ENCODE peak calls at places on chromosomes 1 and 21, in ten cellular contexts. A is neural progenitor cell; L is uterus; S is body of pancreas; V is SJSA1; N is CD4-positive, CD25-positive, alpha-beta regulatory T cell; K is transverse colon; U is NB4; W is A549; F is lung. Z is an unnamed sample.

GRCh38 chr1:39539252-39539790 is 37.3 kb downstream of the PABPC4 start:
- DNase-seq in W (peak), N (peak), K (peak), U (peak), S (peak), L (peak), V (peak), F (peak), A (peak), Z (peak)

GRCh38 chr1:200130552-200130951 is 103.0 kb downstream of the NR5A2 start:
- DNase-seq in L (no peak), W (peak), U (peak), F (no peak), K (no peak), A (no peak), N (no peak), S (peak), V (no peak), Z (no peak)

GRCh38 chr1:17617787-17618557 is 78.5 kb downstream of the ARHGEF10L start:
- DNase-seq in U (no peak), F (peak), A (no peak), V (no peak), N (no peak), L (peak), W (no peak), K (peak), S (no peak), Z (no peak)

GRCh38 chr1:59143824-59144223 is 153.1 kb upstream of the FGGY start:
- DNase-seq in A (no peak), W (no peak), V (no peak), S (no peak), L (no peak), K (no peak), U (no peak), N (no peak), F (no peak), Z (no peak)

GRCh38 chr1:232880354-232880753 is 70.1 kb upstream of the NTPCR start:
- DNase-seq in N (no peak), A (peak), U (peak), K (peak), V (no peak), S (peak), W (peak), F (no peak), L (no peak), Z (no peak)

GRCh38 chr1:159015440-159015909 is 5.8 kb downstream of the IFI16 start:
- DNase-seq in N (peak), A (no peak), U (peak), F (peak), W (peak), K (peak), V (peak), S (peak), L (peak), Z (no peak)

GRCh38 chr1:1356796-1357401 is 1.5 kb downstream of the MXRA8 start:
- DNase-seq in V (no peak), K (no peak), F (no peak), L (no peak), S (peak), U (no peak), W (no peak), A (peak), N (no peak), Z (peak)

GRCh38 chr1:222182641-222183040 is 365.3 kb downstream of the HHIPL2 start:
- DNase-seq in S (no peak), K (no peak), U (peak), L (no peak), A (no peak), V (no peak), N (no peak), W (no peak), F (no peak), Z (no peak)

GRCh38 chr1:178004926-178005391 is 35.1 kb upstream of the SEC16B start:
- DNase-seq in S (no peak), A (no peak), K (no peak), F (no peak), L (no peak), V (no peak), U (no peak), W (no peak), N (no peak), Z (no peak)

GRCh38 chr1:53121319-53122172 is 20.9 kb downstream of the SLC1A7 start:
- DNase-seq in S (peak), K (peak), A (peak), F (no peak), U (peak), W (no peak), V (peak), L (peak), N (no peak), Z (peak)

DNA sequence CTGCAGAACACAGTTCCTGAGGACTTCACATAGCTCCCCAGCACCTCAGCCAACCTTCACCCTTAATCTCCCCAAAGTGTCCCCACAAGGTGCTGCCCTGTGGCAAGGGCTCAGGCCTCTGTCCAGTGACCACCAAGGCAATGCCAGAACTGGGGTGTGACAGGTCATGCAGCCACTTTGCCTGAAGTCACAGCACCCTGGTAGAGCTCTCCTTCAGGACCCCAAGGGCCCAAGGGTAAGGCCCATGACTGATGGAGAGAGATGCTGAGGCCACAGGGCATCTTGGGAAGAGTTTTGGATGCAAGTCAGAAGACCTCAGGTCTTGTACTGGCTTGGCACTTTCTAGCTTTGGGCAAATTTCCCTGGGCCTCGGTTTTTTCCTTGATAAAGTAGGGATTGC is 783 bp upstream of the FCMR start:
- DNase-seq in A (no peak), U (no peak), V (no peak), L (no peak), N (no peak), S (no peak), K (no peak), W (no peak), F (no peak), Z (no peak)
- H3K4me3 ChIP-seq in A (no peak), U (no peak), V (no peak), L (no peak), N (peak), S (no peak), K (no peak), W (no peak), F (no peak), Z (no peak)

GRCh38 chr21:46128106-46128982 is 27.0 kb downstream of the FTCD start:
- DNase-seq in K (peak), L (peak), F (no peak), U (no peak), V (no peak), W (no peak), A (peak), N (no peak), S (no peak), Z (peak)
- H3K4me3 ChIP-seq in K (no peak), L (no peak), F (no peak), U (no peak), V (no peak), W (no peak), A (no peak), N (no peak), S (no peak), Z (no peak)

DNA sequence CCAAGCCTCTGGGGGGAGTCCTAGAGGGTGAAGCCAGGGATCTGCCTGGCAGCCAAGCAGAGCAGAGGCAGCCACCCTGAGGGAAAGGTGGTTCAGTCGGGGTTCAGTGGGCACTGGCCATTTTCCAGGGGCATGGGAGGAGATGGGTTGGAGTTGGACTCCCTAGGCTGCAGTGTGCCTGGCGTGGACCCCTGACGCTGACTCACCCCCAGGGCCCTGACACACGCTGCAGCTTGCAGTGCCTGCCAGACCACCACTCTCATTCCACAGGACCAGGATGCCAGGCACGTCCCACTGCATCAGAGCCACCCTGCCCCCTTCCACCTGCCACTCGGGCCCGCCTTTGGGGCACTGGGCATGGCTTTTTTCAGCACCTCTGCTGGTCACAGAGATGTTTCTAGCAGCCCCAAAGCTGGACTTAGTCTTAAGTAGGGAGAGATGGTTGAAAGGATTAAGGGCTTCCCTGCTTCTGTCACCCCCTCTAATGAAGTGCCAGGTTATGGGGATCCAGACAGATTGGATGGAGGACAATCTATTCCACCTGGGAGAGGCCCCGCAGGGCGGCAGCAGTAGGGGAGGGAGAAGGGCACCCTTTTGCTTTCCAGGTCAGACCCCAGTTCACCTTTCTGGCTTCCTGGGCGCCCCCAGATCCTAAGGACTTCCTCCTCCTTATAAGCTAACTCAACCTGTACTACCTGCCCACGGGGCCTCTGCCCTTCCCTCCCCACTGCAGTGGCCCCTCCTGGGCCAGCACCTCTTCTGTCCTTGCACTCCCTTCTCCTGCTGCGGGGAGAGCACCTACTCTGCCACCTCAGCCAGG is 1.6 kb downstream of the SYT2 start:
- DNase-seq in F (no peak), N (no peak), S (no peak), W (no peak), A (no peak), K (no peak), L (no peak), U (no peak), V (no peak), Z (no peak)
- H3K4me3 ChIP-seq in F (no peak), N (no peak), S (no peak), W (peak), A (no peak), K (no peak), L (no peak), U (no peak), V (no peak), Z (no peak)

DNA sequence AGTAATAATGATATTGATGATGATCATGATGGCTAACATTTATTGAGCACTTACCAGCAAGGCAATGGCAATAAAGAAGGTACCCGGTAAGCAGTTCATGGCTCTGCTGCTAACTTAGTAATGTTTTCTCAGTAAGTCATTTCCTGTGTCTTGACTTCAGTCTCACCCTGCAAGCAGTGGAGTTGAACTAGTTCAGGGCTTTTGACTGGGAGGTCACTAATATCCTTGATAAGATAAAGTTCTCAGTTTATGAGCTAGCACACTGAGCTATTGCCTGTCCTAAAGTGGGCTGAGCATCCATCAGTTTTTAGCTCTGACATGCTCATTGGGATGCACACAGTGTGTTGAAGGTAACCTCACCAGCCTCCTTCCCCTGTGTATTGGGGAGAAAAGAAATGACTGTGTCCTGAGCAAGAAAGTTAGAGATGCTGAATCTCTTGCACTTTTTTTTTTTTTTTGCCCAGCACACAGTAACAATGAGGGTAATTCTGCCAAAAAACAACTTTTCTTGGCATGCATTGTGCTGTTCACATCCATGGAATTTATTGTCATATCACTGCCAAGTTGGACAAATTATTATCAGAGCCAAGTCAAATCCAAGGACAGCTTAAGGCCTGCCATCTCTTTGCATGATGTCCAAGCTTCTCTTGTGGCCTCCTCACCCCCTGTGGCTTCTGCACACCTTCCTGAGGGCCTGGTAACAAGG is 55.5 kb upstream of the GADD45A start:
- DNase-seq in S (no peak), L (no peak), K (no peak), V (no peak), U (no peak), N (no peak), W (no peak), A (no peak), F (no peak), Z (no peak)
- H3K4me3 ChIP-seq in S (no peak), L (no peak), K (no peak), V (no peak), U (no peak), N (no peak), W (no peak), A (no peak), F (no peak), Z (no peak)

Z was measured in ovary.